ENCODE peak calls at places on chromosomes 3 and 15, in six cellular contexts. One of them, this sample, is unnamed.

GRCh38 chr3:107683447-107683846 is 160.7 kb downstream of the BBX start:
- DNase-seq in breast epithelium: no peak
- DNase-seq in Panc1: no peak
- DNase-seq in coronary artery: no peak
- DNase-seq in fibroblast of mammary gland: peak; percentile 68
- DNase-seq in colonic mucosa: no peak
- DNase-seq in this sample: no peak

GRCh38 chr3:140521751-140522445 is 156.0 kb upstream of the TRIM42 start:
- DNase-seq in coronary artery: no peak
- DNase-seq in breast epithelium: no peak
- DNase-seq in Panc1: no peak
- DNase-seq in colonic mucosa: no peak
- DNase-seq in fibroblast of mammary gland: no peak
- DNase-seq in this sample: no peak

GRCh38 chr3:24682141-24682547 is 187.5 kb upstream of the THRB start:
- DNase-seq in Panc1: no peak
- DNase-seq in breast epithelium: no peak
- DNase-seq in colonic mucosa: no peak
- DNase-seq in coronary artery: no peak
- DNase-seq in fibroblast of mammary gland: peak; percentile 98
- DNase-seq in this sample: no peak

GRCh38 chr3:32815812-32816438 is 1.9 kb upstream of the TRIM71 start:
- DNase-seq in fibroblast of mammary gland: no peak
- DNase-seq in Panc1: no peak
- DNase-seq in breast epithelium: no peak
- DNase-seq in colonic mucosa: no peak
- DNase-seq in coronary artery: no peak
- DNase-seq in this sample: no peak

GRCh38 chr15:41691471-41691870 is 31.3 kb downstream of the MGA start:
- DNase-seq in Panc1: no peak
- DNase-seq in breast epithelium: no peak
- DNase-seq in coronary artery: no peak
- DNase-seq in fibroblast of mammary gland: peak; percentile 20
- DNase-seq in colonic mucosa: no peak
- DNase-seq in this sample: no peak

GRCh38 chr3:126356373-126357298 is 572 bp downstream of the KLF15 start:
- DNase-seq in coronary artery: peak; percentile 86
- DNase-seq in Panc1: no peak
- DNase-seq in breast epithelium: no peak
- DNase-seq in colonic mucosa: no peak
- DNase-seq in fibroblast of mammary gland: peak; percentile 12
- DNase-seq in this sample: no peak

GRCh38 chr15:87419341-87419740 is 837.2 kb downstream of the NTRK3 start:
- DNase-seq in breast epithelium: no peak
- DNase-seq in colonic mucosa: no peak
- DNase-seq in coronary artery: no peak
- DNase-seq in fibroblast of mammary gland: no peak
- DNase-seq in Panc1: no peak
- DNase-seq in this sample: no peak

GRCh38 chr3:47210863-47211405 is 47.0 kb upstream of the SETD2 start:
- DNase-seq in colonic mucosa: no peak
- DNase-seq in Panc1: no peak
- DNase-seq in breast epithelium: no peak
- DNase-seq in coronary artery: no peak
- DNase-seq in fibroblast of mammary gland: no peak
- DNase-seq in this sample: no peak

GRCh38 chr3:184339016-184339415 is 1.6 kb downstream of the FAM131A start:
- DNase-seq in breast epithelium: no peak
- DNase-seq in fibroblast of mammary gland: no peak
- DNase-seq in colonic mucosa: no peak
- DNase-seq in Panc1: no peak
- DNase-seq in coronary artery: no peak
- DNase-seq in this sample: no peak

GRCh38 chr3:127990051-127990450 is 62.2 kb upstream of the SEC61A1 start:
- DNase-seq in coronary artery: no peak
- DNase-seq in fibroblast of mammary gland: no peak
- DNase-seq in breast epithelium: no peak
- DNase-seq in colonic mucosa: no peak
- DNase-seq in Panc1: no peak
- DNase-seq in this sample: no peak

GRCh38 chr3:71389911-71390573 is 193.5 kb downstream of the FOXP1 start:
- DNase-seq in fibroblast of mammary gland: peak; percentile 47
- DNase-seq in breast epithelium: no peak
- DNase-seq in coronary artery: no peak
- DNase-seq in colonic mucosa: peak; percentile 75
- DNase-seq in Panc1: no peak
- DNase-seq in this sample: no peak

GRCh38 chr15:93164409-93164808 is 75.4 kb upstream of the RGMA start:
- DNase-seq in colonic mucosa: no peak
- DNase-seq in breast epithelium: no peak
- DNase-seq in coronary artery: no peak
- DNase-seq in fibroblast of mammary gland: no peak
- DNase-seq in Panc1: no peak
- DNase-seq in this sample: no peak

GRCh38 chr3:158916111-158916510 is 114.3 kb downstream of the MFSD1 start:
- DNase-seq in breast epithelium: no peak
- DNase-seq in colonic mucosa: no peak
- DNase-seq in Panc1: no peak
- DNase-seq in fibroblast of mammary gland: no peak
- DNase-seq in coronary artery: no peak
- DNase-seq in this sample: no peak

GRCh38 chr3:120369000-120369399 is 19.8 kb upstream of the LRRC58 start:
- DNase-seq in colonic mucosa: no peak
- DNase-seq in Panc1: no peak
- DNase-seq in breast epithelium: no peak
- DNase-seq in fibroblast of mammary gland: no peak
- DNase-seq in coronary artery: no peak
- DNase-seq in this sample: no peak

GRCh38 chr3:156811092-156811862 is 14.9 kb upstream of the LEKR1 start:
- DNase-seq in Panc1: no peak
- DNase-seq in colonic mucosa: no peak
- DNase-seq in fibroblast of mammary gland: peak; percentile 92
- DNase-seq in breast epithelium: no peak
- DNase-seq in coronary artery: no peak
- DNase-seq in this sample: no peak

GRCh38 chr15:22979699-22980188 is 424 bp downstream of the CYFIP1 start:
- DNase-seq in colonic mucosa: peak; percentile 40
- DNase-seq in breast epithelium: no peak
- DNase-seq in coronary artery: no peak
- DNase-seq in Panc1: no peak
- DNase-seq in fibroblast of mammary gland: peak; percentile 22
- DNase-seq in this sample: no peak

GRCh38 chr3:178181784-178182183 is 354.5 kb upstream of the KCNMB2 start:
- DNase-seq in breast epithelium: no peak
- DNase-seq in colonic mucosa: no peak
- DNase-seq in fibroblast of mammary gland: no peak
- DNase-seq in Panc1: no peak
- DNase-seq in coronary artery: no peak
- DNase-seq in this sample: no peak

GRCh38 chr3:49020335-49021212 is 1.3 kb upstream of the NDUFAF3 start:
- DNase-seq in fibroblast of mammary gland: no peak
- DNase-seq in Panc1: no peak
- DNase-seq in colonic mucosa: peak; percentile 57
- DNase-seq in breast epithelium: peak; percentile 66
- DNase-seq in coronary artery: peak; percentile 87
- DNase-seq in this sample: no peak

GRCh38 chr15:75455982-75456531 is 4.6 kb upstream of the SIN3A start:
- DNase-seq in fibroblast of mammary gland: peak; percentile 40
- DNase-seq in coronary artery: no peak
- DNase-seq in Panc1: no peak
- DNase-seq in colonic mucosa: peak; percentile 73
- DNase-seq in breast epithelium: no peak
- DNase-seq in this sample: no peak

DNA sequence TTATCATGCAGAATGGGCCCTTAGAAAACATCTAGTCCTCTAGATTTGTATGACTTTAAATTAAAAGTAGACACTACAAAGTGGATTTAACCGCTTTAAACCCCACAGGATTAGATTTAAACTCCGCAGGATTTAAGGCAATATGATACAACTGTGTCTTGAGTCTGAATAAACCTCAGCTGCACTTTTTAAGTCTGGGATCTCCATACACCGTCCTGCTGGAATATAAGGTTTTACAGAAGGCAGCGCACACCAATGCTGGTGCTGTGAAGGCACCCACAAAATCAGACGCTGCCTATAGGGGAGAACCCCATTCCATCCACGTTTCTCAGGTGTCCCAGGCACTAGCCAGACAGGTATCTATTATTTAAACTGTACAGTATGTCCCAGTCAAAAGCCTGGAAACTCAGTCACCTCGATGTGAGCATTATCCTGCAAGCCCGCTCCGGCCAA is 832 bp downstream of the ANO10 start:
- DNase-seq in Panc1: no peak
- DNase-seq in coronary artery: no peak
- DNase-seq in colonic mucosa: no peak
- DNase-seq in fibroblast of mammary gland: no peak
- DNase-seq in breast epithelium: no peak
- DNase-seq in this sample: no peak
- H3K4me3 ChIP-seq in Panc1: peak overlapping the region; percentile 73
- H3K4me3 ChIP-seq in coronary artery: peak overlapping the region; percentile 93
- H3K4me3 ChIP-seq in colonic mucosa: peak overlapping the region; percentile 82
- H3K4me3 ChIP-seq in fibroblast of mammary gland: peak overlapping the region; percentile 88
- H3K4me3 ChIP-seq in breast epithelium: peak overlapping the region; percentile 75
- H3K4me3 ChIP-seq in this sample: peak overlapping the region; percentile 87

DNA sequence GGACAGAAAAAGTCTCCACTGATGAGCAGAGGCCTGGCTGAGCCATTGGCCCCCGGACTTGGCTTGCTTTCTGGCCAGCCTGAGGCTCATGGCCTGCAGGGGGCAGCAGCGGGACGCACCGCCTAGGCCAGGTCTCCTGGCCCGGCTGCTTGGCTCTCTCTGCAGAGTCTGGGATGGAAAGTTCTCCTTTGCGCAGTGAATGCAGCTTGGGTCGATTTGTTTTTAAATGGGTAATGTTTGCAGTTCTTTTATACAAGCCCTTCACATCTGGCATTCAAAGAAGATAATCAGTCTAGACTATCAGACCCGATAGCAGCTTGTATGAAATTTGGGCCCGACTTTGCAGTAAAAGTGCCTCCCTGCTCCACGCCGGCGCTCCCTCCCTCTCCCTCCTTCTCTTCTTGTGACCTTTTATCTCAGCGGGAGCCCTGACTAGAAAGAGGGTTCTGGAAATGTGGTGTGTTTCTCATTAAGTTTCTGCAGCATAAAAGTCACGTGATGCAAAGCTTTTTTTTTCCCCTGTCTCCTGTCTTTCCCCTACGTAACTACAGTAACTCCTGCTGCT is 59.9 kb downstream of the ZNF621 start:
- DNase-seq in fibroblast of mammary gland: peak; percentile 80
- DNase-seq in Panc1: no peak
- DNase-seq in breast epithelium: peak; percentile 90
- DNase-seq in coronary artery: peak; percentile 90
- DNase-seq in colonic mucosa: peak; percentile 84
- DNase-seq in this sample: no peak
- TF ChIP-seq CTCF in fibroblast of mammary gland: peak; percentile 95
- TF ChIP-seq CTCF in Panc1: peak; percentile 91
- TF ChIP-seq CTCF in breast epithelium: peak; percentile 86
- TF ChIP-seq CTCF in coronary artery: peak; percentile 95
- TF ChIP-seq CTCF in colonic mucosa: peak; percentile 96
- TF ChIP-seq CTCF in this sample: peak; percentile 99

GRCh38 chr3:133928136-133928893 is 32.6 kb upstream of the RAB6B start:
- DNase-seq in colonic mucosa: peak; percentile 14
- DNase-seq in breast epithelium: no peak
- DNase-seq in coronary artery: no peak
- DNase-seq in Panc1: no peak
- DNase-seq in fibroblast of mammary gland: no peak
- DNase-seq in this sample: no peak
- H3K4me3 ChIP-seq in colonic mucosa: no peak overlapping the region
- H3K4me3 ChIP-seq in breast epithelium: peak overlapping the region; percentile 87
- H3K4me3 ChIP-seq in coronary artery: no peak overlapping the region
- H3K4me3 ChIP-seq in Panc1: peak overlapping the region; percentile 48
- H3K4me3 ChIP-seq in fibroblast of mammary gland: peak overlapping the region; percentile 39
- H3K4me3 ChIP-seq in this sample: peak overlapping the region; percentile 43

DNA sequence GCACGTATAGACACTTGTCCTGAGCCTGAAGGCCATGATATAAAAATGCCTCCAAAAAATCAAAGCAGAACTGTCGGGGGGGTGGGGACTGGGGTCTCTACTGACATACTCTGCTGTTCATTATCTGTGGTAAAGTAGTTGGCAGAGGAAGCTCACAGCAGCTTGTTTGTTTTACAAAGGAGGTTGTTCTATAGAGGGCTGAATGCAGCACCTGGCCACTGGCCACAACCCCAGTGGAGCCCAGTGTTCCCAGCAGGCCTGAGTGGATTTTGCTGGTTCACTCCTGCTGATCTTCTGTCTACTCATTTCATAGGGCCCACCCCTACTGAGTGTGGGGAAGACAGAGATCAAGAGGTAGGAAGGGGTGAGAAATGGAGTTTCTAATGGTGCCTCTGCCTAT is 125.5 kb downstream of the DIPK2A start:
- DNase-seq in Panc1: no peak
- DNase-seq in coronary artery: no peak
- DNase-seq in breast epithelium: no peak
- DNase-seq in fibroblast of mammary gland: no peak
- DNase-seq in colonic mucosa: no peak
- DNase-seq in this sample: no peak
- TF ChIP-seq CTCF in Panc1: no peak
- TF ChIP-seq CTCF in coronary artery: no peak
- TF ChIP-seq CTCF in breast epithelium: no peak
- TF ChIP-seq CTCF in fibroblast of mammary gland: no peak
- TF ChIP-seq CTCF in colonic mucosa: no peak
- TF ChIP-seq CTCF in this sample: no peak

DNA sequence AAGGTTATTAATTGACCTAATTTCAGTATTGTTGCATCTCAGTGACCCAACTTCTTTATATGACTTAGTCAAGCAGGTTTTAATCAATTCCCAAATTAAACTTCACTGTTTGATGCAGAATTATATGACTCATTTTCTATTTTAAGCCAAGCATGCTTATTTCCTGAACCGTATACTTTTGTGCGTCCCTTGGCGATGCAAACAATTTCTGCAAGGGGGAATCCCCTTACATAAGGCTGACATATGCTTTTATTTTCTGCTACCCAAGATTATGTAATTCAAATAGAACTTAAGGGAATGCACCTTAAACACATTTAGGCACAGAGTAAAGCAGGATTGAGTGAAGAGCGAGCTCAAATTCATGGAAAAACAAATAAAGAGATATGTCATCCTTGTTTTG is 303.9 kb downstream of the PDCD6IP start:
- DNase-seq in colonic mucosa: no peak
- DNase-seq in breast epithelium: no peak
- DNase-seq in fibroblast of mammary gland: no peak
- DNase-seq in Panc1: no peak
- DNase-seq in coronary artery: no peak
- DNase-seq in this sample: peak; percentile 3
- H3K4me3 ChIP-seq in colonic mucosa: no peak overlapping the region
- H3K4me3 ChIP-seq in breast epithelium: no peak overlapping the region
- H3K4me3 ChIP-seq in fibroblast of mammary gland: no peak overlapping the region
- H3K4me3 ChIP-seq in Panc1: no peak overlapping the region
- H3K4me3 ChIP-seq in coronary artery: no peak overlapping the region
- H3K4me3 ChIP-seq in this sample: no peak overlapping the region

DNA sequence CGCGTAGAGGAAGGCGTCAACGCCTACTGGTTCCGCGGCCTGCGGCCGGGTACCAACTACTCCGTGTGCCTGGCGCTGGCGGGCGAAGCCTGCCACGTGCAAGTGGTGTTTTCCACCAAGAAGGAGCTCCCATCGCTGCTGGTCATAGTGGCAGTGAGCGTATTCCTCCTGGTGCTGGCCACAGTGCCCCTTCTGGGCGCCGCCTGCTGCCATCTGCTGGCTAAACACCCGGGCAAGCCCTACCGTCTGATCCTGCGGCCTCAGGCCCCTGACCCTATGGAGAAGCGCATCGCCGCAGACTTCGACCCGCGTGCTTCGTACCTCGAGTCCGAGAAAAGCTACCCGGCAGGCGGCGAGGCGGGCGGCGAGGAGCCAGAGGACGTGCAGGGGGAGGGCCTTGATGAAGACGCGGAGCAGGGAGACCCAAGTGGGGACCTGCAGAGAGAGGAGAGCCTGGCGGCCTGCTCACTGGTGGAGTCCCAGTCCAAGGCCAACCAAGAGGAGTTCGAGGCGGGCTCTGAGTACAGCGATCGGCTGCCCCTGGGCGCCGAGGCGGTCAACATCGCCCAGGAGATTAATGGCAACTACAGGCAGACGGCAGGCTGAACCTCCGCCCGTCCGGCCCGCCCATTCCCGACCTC is 4.1 kb downstream of the ISLR2 start:
- DNase-seq in coronary artery: no peak
- DNase-seq in colonic mucosa: peak; percentile 54
- DNase-seq in fibroblast of mammary gland: no peak
- DNase-seq in breast epithelium: no peak
- DNase-seq in Panc1: no peak
- DNase-seq in this sample: no peak
- TF ChIP-seq CTCF in coronary artery: no peak
- TF ChIP-seq CTCF in colonic mucosa: peak; percentile 31
- TF ChIP-seq CTCF in fibroblast of mammary gland: peak; percentile 19
- TF ChIP-seq CTCF in breast epithelium: no peak
- TF ChIP-seq CTCF in Panc1: peak; percentile 73
- TF ChIP-seq CTCF in this sample: peak; percentile 77

This sample was measured in retinal pigment epithelial cell.